ENCODE peak calls at places on chromosomes 16 and 17, in five cellular contexts. F is spleen, P is ovary, C is heart left ventricle, D is H54. R is an unnamed sample.

GRCh38 chr17:49861150-49861884 is 13.4 kb upstream of the TAC4 start:
- DNase-seq in P (peak; percentile 65), D (peak; percentile 76), C (no peak), F (no peak), R (peak; percentile 62)

GRCh38 chr17:50953831-50954601 is 87.9 kb upstream of the TOB1 start:
- DNase-seq in P (peak; percentile 64), D (no peak), C (peak; percentile 72), F (no peak), R (no peak)

GRCh38 chr17:80147035-80147939 is at the start of gene EIF4A3:
- DNase-seq in C (peak; percentile 99), F (peak; percentile 99), P (peak; percentile 98), D (peak; percentile 94), R (peak; percentile 95)

GRCh38 chr17:79038545-79039135 is 14.7 kb downstream of the C1QTNF1 start:
- DNase-seq in D (no peak), F (peak; percentile 41), C (no peak), P (no peak), R (peak; percentile 30)

GRCh38 chr17:57294629-57295501 is 38.5 kb downstream of the MSI2 start:
- DNase-seq in C (peak; percentile 46), F (no peak), D (peak; percentile 91), P (no peak), R (no peak)

GRCh38 chr16:8935989-8936388 is 27.7 kb downstream of the USP7 start:
- DNase-seq in P (no peak), C (no peak), D (no peak), F (no peak), R (no peak)

GRCh38 chr16:67082891-67083290 is 26.9 kb upstream of the PHAF1 start:
- DNase-seq in D (no peak), C (no peak), P (no peak), F (no peak), R (no peak)

GRCh38 chr16:85303354-85303883 is 191.1 kb upstream of the CIBAR2 start:
- DNase-seq in F (peak; percentile 95), C (peak; percentile 66), D (no peak), P (peak; percentile 71), R (peak; percentile 80)

GRCh38 chr16:21302898-21303528 is 24.9 kb upstream of the CRYM start:
- DNase-seq in C (no peak), P (no peak), F (no peak), D (peak; percentile 40), R (no peak)

GRCh38 chr16:1300664-1301476 is 8.6 kb upstream of the UBE2I start:
- DNase-seq in P (peak; percentile 54), D (peak; percentile 77), F (peak; percentile 94), C (peak; percentile 63), R (peak; percentile 95)

GRCh38 chr16:20879175-20880053 is 20.7 kb downstream of the DCUN1D3 start:
- DNase-seq in F (no peak), P (no peak), D (no peak), C (no peak), R (no peak)

GRCh38 chr16:2827831-2828520 is 2.1 kb upstream of the ZG16B start:
- DNase-seq in D (no peak), C (no peak), P (no peak), F (peak; percentile 51), R (no peak)

GRCh38 chr16:466651-467050 is 41.2 kb downstream of the RAB11FIP3 start:
- DNase-seq in C (no peak), F (no peak), D (no peak), P (no peak), R (no peak)

GRCh38 chr17:57530508-57530907 is 214.6 kb downstream of the CCDC182 start:
- DNase-seq in P (no peak), C (no peak), D (no peak), F (no peak), R (no peak)

GRCh38 chr16:81384006-81384405 is 60.6 kb upstream of the CMIP start:
- DNase-seq in D (no peak), P (no peak), F (no peak), C (no peak), R (no peak)

GRCh38 chr17:42313389-42313772 is 25.1 kb downstream of the STAT5A start:
- DNase-seq in D (no peak), P (no peak), C (no peak), F (no peak), R (no peak)

GRCh38 chr17:3553419-3554401 is 3.9 kb downstream of the TRPV3 start:
- DNase-seq in F (peak; percentile 55), D (no peak), C (no peak), P (no peak), R (no peak)

GRCh38 chr17:10631048-10631700 is 25.9 kb downstream of the MYH3 start:
- DNase-seq in C (no peak), D (peak; percentile 51), F (peak; percentile 74), P (peak; percentile 34), R (no peak)

GRCh38 chr17:39699818-39700147 is at the start of gene ERBB2:
- DNase-seq in D (peak; percentile 74), F (no peak), P (peak; percentile 67), C (peak; percentile 74), R (no peak)
- TF ChIP-seq POLR2A in D (peak; percentile 75), F (no peak), P (peak; percentile 27), C (no peak), R (no peak)

GRCh38 chr16:4734063-4734729 is at the start of the genes ANKS3 and DNAAF8:
- DNase-seq in C (peak; percentile 96), D (peak; percentile 98), P (peak; percentile 91), F (peak; percentile 96), R (peak; percentile 86)
- TF ChIP-seq POLR2A in C (no peak), D (peak; percentile 49), P (peak; percentile 22), F (no peak), R (peak; percentile 60)

DNA sequence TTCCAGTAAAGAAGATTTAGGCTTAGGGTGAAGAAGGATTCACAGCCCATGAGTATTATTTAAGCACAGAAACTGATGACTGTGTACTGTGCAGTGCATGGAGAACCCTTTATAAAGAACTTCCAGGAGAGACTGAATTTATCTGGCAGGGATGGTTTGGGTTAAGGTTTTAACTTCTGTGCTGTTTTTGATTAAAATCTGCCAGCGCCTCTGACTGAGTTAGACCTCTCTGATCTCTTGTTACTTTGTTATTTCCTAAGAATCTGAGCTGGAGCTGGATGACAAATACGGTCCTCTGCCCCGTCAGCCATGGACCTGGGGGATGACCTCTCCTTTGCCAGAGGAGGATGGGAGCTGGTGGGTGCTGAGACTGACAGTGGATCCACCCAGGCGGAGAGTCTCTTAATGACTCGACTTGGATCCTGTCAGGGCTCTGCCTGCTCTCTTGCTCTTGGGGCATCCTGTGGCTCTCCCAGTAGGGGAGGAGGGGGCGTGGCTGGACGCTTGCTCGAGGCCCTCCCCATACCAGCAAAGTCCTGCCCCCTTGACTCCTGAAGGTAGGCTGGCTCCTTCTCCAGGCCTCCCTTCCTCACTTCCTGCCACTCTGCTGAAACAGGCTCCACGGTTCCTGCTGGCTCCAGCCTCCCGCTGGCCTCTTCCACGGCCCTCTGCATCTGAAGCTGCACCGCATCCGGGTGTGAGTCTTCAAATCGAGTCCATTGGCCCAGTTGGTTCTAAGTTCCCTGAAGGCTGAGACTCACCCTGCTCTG is 24.8 kb upstream of the MAP3K14 start:
- DNase-seq in D (peak; percentile 95), P (no peak), C (peak; percentile 73), F (peak; percentile 78), R (no peak)
- TF ChIP-seq POLR2A in D (peak; percentile 96), P (no peak), C (no peak), F (no peak), R (no peak)

DNA sequence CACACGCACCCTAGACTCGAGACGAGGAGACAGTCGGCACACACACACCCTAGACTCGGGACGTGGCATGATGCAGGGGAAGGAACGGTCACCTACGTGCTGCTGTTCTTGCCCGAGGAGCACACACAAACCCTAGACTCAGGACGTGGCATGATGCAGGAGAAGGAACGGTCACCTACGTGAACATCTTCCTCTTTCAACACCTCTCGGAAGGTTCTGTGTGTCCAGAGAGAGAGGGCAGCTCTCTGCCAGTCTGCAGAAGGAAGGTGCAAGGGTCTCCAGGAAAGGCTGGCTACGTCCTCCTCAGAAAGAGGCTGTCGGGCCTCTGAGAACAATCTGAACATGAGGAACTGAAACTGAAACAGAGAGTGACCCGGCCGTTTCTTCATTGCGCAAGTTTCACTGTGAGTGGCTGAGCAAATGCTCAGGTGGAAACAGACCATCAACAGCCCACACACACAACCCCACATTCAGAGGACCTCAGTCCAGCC is 43.4 kb downstream of the ZNF276 start:
- DNase-seq in D (no peak), P (no peak), C (peak; percentile 54), F (peak; percentile 88), R (peak; percentile 69)
- TF ChIP-seq POLR2A in D (no peak), P (no peak), C (no peak), F (peak; percentile 65), R (peak; percentile 65)

GRCh38 chr17:75012320-75013076 is at the start of gene MRPL58:
- DNase-seq in P (peak; percentile 87), F (peak; percentile 96), C (peak; percentile 86), D (peak; percentile 92), R (peak; percentile 89)
- TF ChIP-seq POLR2A in P (peak; percentile 36), F (no peak), C (no peak), D (peak; percentile 79), R (peak; percentile 82)

GRCh38 chr16:46789499-46790414 is 41.2 kb downstream of the C16orf87 start:
- DNase-seq in D (peak; percentile 78), F (peak; percentile 97), C (peak; percentile 85), P (peak; percentile 87), R (peak; percentile 59)
- TF ChIP-seq POLR2A in D (peak; percentile 80), F (no peak), C (no peak), P (no peak), R (peak; percentile 85)

R was measured in GM12892.